ENCODE peak calls at places on chromosomes 12 and 14, in five cellular contexts. N, O, B, C and I are unnamed samples.

GRCh38 chr12:389138-390096 is at the start of gene KDM5A:
- DNase-seq in O (peak; percentile 86), N (peak; percentile 88), C (peak; percentile 85), B (peak; percentile 91), I (peak; percentile 81)

GRCh38 chr12:54591001-54591591 is 2.6 kb upstream of the PPP1R1A start:
- DNase-seq in C (no peak), N (no peak), O (no peak), B (no peak), I (no peak)

GRCh38 chr12:19572920-19573558 is 133.7 kb downstream of the AEBP2 start:
- DNase-seq in N (peak; percentile 69), B (peak; percentile 15), C (peak; percentile 18), O (peak; percentile 45), I (peak; percentile 17)

GRCh38 chr12:124506145-124506831 is 61.1 kb downstream of the NCOR2 start:
- DNase-seq in B (peak; percentile 89), O (no peak), N (no peak), C (peak; percentile 63), I (no peak)

GRCh38 chr14:103230021-103230420 is 104.0 kb upstream of the EIF5 start:
- DNase-seq in N (no peak), B (no peak), O (no peak), C (no peak), I (no peak)

GRCh38 chr12:49187184-49187583 is 1.7 kb downstream of the TUBA1A start:
- DNase-seq in C (no peak), O (no peak), N (no peak), B (peak; percentile 47), I (no peak)

GRCh38 chr14:68308695-68309094 is 484.2 kb downstream of the ZFP36L1 start:
- DNase-seq in O (no peak), N (no peak), B (no peak), C (no peak), I (no peak)

GRCh38 chr12:12506541-12506940 is 56.1 kb downstream of the DUSP16 start:
- DNase-seq in B (no peak), N (no peak), O (no peak), C (no peak), I (no peak)

GRCh38 chr12:93322784-93323183 is 54.9 kb upstream of the NUDT4 start:
- DNase-seq in B (no peak), N (no peak), C (no peak), O (no peak), I (no peak)

DNA sequence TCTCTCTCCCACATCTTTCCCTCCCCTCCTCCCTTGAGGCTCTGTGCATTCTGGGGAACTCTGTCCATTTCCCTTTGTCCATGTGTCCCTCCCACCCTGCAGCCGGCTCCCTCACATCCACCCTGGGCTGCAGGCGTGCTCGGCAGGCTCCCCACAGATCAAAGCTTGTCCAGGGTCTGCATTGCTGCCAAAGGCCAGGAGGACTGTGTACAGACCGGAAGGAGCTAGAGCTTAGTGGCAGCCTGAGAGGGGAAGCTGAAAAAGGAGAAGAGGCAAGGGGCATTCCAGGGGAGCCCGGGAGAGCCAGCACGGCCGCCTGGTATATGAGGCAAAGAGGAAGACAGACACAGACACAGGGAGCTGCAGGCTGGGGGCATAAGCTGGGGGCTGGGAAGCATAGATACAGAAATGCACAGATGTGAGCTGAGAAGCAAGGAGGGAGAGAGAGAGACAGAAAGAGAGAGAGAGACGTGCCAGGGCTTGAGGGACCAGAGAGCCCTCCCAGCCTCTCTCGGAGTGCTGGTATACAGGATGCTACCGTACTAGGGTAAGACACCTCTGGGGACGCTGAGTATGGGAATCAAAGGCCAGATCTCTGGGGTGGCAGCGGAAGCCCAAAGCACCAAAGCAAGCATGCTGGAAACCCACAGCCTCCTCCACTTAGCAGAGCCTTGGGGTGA is 3.3 kb downstream of the CD4 start:
- DNase-seq in O (peak; percentile 87), N (no peak), B (no peak), C (no peak), I (no peak)
- TF ChIP-seq JUND in O (no peak), N (no peak), B (no peak), C (no peak), I (no peak)

GRCh38 chr12:95608252-95609033 is 57.2 kb upstream of the USP44 start:
- DNase-seq in C (no peak), N (no peak), O (peak; percentile 28), B (no peak), I (no peak)
- TF ChIP-seq JUND in C (no peak), N (no peak), O (no peak), B (no peak), I (no peak)

DNA sequence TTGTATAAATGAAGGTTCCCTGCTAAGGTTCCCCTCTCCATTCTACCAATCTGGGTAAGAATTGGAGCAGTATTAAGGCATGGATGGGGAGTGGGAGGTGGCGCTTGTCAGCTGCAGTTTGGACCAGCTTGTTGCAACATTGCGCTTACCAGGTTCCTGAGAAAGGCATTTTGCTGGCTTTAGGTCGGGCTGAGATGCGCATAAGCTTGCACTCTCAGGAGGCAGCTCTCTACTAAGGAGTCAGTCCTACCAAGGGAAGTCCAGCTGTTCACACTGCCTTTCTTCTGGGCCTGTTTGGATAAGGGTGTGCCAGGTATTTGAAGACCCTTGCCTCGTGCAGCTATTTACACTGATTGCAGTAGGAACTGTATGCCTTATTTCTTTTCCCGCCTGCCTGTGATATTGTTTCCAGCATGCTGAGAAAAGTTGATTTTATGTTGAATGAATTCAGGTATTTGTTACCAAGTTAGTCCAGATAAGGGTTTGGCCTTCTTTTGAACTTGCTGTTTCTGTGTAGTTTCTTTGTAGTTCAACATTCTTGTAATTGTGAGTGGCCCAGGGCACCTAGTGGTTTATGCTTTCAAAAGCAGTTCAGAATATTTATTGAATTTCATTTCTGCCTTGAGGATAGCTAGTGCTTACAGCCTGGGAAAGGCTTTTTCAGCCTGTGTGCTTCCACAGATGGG is 2.6 kb downstream of the MLEC start:
- DNase-seq in O (peak; percentile 41), N (no peak), B (no peak), C (no peak), I (no peak)
- TF ChIP-seq JUND in O (no peak), N (no peak), B (no peak), C (no peak), I (no peak)

GRCh38 chr12:110279976-110280783 is 867 bp upstream of the ATP2A2 start:
- DNase-seq in B (peak; percentile 76), N (peak; percentile 80), C (peak; percentile 57), O (no peak), I (peak; percentile 66)

GRCh38 chr12:110282956-110283817 is 2.1 kb downstream of the ATP2A2 start:
- DNase-seq in B (no peak), N (no peak), O (no peak), C (no peak), I (no peak)

GRCh38 chr12:110282343-110282860 is 1.4 kb downstream of the ATP2A2 start:
- DNase-seq in O (no peak), C (no peak), B (no peak), N (no peak), I (no peak)

GRCh38 chr12:110280784-110281548 is at the start of gene ATP2A2:
- DNase-seq in O (peak; percentile 73), N (peak; percentile 82), C (peak; percentile 96), B (peak; percentile 98), I (peak; percentile 97)

DNA sequence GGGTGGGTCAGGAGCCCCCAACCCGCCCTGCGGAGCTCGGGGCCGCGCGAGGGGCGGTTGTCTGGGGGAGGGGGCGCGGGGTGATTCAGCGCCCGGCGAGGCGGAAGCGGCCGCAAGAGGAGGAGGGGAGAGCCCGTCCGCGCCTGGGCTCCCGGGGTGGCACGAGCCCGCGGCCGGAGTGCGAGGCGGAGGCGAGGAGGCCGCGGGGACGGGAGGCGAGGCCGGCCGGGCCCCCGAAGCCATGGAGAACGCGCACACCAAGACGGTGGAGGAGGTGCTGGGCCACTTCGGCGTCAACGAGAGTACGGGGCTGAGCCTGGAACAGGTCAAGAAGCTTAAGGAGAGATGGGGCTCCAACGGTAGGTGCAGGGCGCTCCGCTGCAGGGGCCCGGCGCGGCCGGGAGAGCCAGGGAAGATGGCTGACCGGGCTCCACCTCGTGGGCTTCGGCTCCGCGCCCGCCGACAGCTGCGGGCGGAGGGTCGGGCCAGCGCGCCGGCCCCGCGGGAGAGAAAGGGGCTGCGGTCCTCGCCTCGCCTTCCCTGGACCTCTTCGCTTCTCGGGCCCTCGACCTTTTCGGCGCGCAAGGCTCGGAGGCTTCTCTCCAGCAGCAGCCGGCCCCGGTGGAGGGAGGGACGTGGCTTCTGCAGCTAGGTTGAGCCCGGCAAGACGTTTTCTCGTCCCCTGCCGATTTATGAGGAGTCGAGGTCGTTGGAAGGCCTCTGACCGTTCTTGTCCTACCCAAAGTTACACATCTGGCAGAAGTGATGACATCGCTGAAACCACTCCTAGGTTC is 699 bp downstream of the ATP2A2 start:
- DNase-seq in O (no peak), N (peak; percentile 72), B (peak; percentile 92), C (peak; percentile 75), I (peak; percentile 72)
- TF ChIP-seq JUND in O (no peak), N (no peak), B (no peak), C (no peak), I (no peak)

DNA sequence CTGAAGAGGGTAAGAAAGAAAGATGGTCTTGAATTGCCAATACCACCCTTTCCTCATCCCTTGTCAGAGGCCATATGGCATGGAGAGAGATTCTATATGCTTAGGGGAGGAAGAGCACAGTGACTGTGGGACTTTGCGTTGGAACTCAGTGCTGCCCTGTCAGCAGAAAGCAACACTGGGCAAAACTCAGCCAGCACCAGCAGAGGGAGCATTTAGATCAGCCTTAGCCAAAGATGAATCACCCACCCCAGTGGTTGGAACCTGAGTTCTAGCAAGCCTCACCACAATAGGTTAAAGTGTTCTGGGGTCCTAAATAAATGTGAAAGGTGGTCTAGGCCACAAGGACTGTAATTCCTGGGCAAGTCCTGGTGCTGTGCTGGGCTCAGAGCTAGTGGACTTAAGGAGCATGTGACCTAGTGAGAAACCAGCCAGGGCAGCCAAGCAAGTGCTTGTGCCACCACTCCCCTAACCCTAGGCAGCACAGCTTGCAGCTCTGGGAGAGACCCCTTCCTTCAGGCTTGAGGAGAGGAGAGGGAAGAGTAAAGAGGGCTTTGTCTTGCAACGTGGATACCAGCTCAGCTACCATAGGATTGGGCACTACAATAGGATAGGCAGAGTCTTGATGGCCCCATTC is 11.4 kb upstream of the BCAT1 start:
- DNase-seq in O (peak; percentile 36), C (peak; percentile 37), N (peak; percentile 66), B (no peak), I (peak; percentile 60)
- TF ChIP-seq JUND in O (no peak), C (peak; percentile 88), N (peak; percentile 85), B (peak; percentile 14), I (no peak)

DNA sequence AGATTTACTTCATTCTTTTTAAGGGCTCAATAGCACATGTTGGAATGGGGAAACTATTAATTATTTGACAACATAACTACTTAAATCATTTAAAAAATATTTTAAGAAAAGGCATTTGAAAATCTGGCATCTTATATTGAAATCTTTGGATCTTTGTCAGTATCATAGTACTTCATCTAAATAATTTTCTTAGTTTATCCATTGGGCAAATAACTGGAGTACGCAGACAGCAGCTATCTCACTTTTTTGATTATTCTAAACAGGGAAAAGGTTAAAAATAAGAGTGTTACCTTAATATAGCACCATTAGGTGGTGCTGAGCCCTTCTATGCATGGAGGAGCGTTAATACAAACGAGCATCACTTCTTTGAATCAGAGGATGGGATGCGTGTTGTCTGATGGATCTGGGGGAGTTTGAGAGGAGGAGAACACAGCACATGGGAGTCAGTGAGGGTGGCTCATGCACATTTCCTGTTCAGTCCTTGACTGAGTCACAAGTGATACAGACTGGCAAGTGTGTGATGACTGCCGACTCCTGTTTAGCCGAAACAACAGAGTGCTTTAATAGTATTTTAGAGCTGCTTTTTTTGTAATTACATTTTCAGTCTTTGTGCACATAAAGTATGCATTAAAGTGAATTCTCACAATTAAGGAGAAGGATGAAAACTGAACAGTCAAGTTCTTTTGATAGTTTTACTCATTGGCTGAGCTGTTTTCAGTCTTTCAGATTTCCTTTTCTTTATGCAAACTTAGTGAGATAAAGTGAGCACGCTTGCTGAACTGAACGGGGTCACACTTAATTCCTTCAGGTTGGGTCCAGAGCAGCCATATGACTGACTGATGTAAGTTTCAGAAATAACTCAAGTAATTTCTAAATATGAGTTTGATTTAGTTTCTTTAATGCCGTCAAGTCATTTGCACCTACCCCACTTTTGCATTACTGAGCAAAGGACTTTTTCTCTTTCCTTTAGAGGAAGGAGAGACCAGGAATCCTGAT is 92.7 kb downstream of the DIP2B start:
- DNase-seq in N (no peak), O (no peak), C (peak; percentile 60), B (no peak), I (no peak)
- TF ChIP-seq JUND in N (no peak), O (no peak), C (no peak), B (no peak), I (no peak)

GRCh38 chr14:97458302-97459137 is 661.3 kb downstream of the VRK1 start:
- DNase-seq in C (no peak), N (peak; percentile 67), O (no peak), B (peak; percentile 12), I (no peak)
- TF ChIP-seq JUND in C (no peak), N (no peak), O (no peak), B (no peak), I (no peak)